ENCODE peak calls at places on chromosome 10, in five cellular contexts. One of them, this sample, is unnamed.

GRCh38 chr10:79339266-79339665 is 8.0 kb upstream of the PPIF start:
- DNase-seq in CD4-positive, alpha-beta T cell: no peak
- DNase-seq in stimulated activated CD4-positive, alpha-beta T cell treated with anti-CD3 and anti-CD28 coated beads, Interleukin-2, amount 100 ng/mL, for 48 hours: no peak
- DNase-seq in AG08395: no peak
- DNase-seq in NCI-H1694 treated with DMSO at 0.1 percent for 48 hours: no peak
- DNase-seq in this sample: no peak

GRCh38 chr10:104142081-104142480 is 20.1 kb downstream of the SFR1 start:
- DNase-seq in CD4-positive, alpha-beta T cell: no peak
- DNase-seq in stimulated activated CD4-positive, alpha-beta T cell treated with anti-CD3 and anti-CD28 coated beads, Interleukin-2, amount 100 ng/mL, for 48 hours: no peak
- DNase-seq in AG08395: no peak
- DNase-seq in NCI-H1694 treated with DMSO at 0.1 percent for 48 hours: no peak
- DNase-seq in this sample: no peak

GRCh38 chr10:4470231-4470840 is 355.7 kb upstream of the AKR1E2 start:
- DNase-seq in CD4-positive, alpha-beta T cell: no peak
- DNase-seq in stimulated activated CD4-positive, alpha-beta T cell treated with anti-CD3 and anti-CD28 coated beads, Interleukin-2, amount 100 ng/mL, for 48 hours: no peak
- DNase-seq in AG08395: peak
- DNase-seq in NCI-H1694 treated with DMSO at 0.1 percent for 48 hours: no peak
- DNase-seq in this sample: no peak

GRCh38 chr10:110610308-110610774 is 33.8 kb upstream of the RBM20 start:
- DNase-seq in CD4-positive, alpha-beta T cell: peak
- DNase-seq in stimulated activated CD4-positive, alpha-beta T cell treated with anti-CD3 and anti-CD28 coated beads, Interleukin-2, amount 100 ng/mL, for 48 hours: peak
- DNase-seq in AG08395: peak
- DNase-seq in NCI-H1694 treated with DMSO at 0.1 percent for 48 hours: peak
- DNase-seq in this sample: no peak

GRCh38 chr10:122639801-122640200 is 59.8 kb downstream of the C10orf120 start:
- DNase-seq in CD4-positive, alpha-beta T cell: no peak
- DNase-seq in stimulated activated CD4-positive, alpha-beta T cell treated with anti-CD3 and anti-CD28 coated beads, Interleukin-2, amount 100 ng/mL, for 48 hours: no peak
- DNase-seq in AG08395: no peak
- DNase-seq in NCI-H1694 treated with DMSO at 0.1 percent for 48 hours: no peak
- DNase-seq in this sample: no peak

GRCh38 chr10:525565-526315 is 163.7 kb downstream of the DIP2C start:
- DNase-seq in CD4-positive, alpha-beta T cell: no peak
- DNase-seq in stimulated activated CD4-positive, alpha-beta T cell treated with anti-CD3 and anti-CD28 coated beads, Interleukin-2, amount 100 ng/mL, for 48 hours: no peak
- DNase-seq in AG08395: no peak
- DNase-seq in NCI-H1694 treated with DMSO at 0.1 percent for 48 hours: no peak
- DNase-seq in this sample: no peak

GRCh38 chr10:74432841-74433594 is 282.0 kb downstream of the ADK start:
- DNase-seq in CD4-positive, alpha-beta T cell: no peak
- DNase-seq in stimulated activated CD4-positive, alpha-beta T cell treated with anti-CD3 and anti-CD28 coated beads, Interleukin-2, amount 100 ng/mL, for 48 hours: no peak
- DNase-seq in AG08395: peak
- DNase-seq in NCI-H1694 treated with DMSO at 0.1 percent for 48 hours: no peak
- DNase-seq in this sample: no peak

GRCh38 chr10:89518876-89519842 is 16.2 kb downstream of the SLC16A12 start:
- DNase-seq in CD4-positive, alpha-beta T cell: no peak
- DNase-seq in stimulated activated CD4-positive, alpha-beta T cell treated with anti-CD3 and anti-CD28 coated beads, Interleukin-2, amount 100 ng/mL, for 48 hours: no peak
- DNase-seq in AG08395: peak
- DNase-seq in NCI-H1694 treated with DMSO at 0.1 percent for 48 hours: no peak
- DNase-seq in this sample: no peak

GRCh38 chr10:125407000-125407502 is 246.7 kb upstream of the CTBP2 start:
- DNase-seq in CD4-positive, alpha-beta T cell: no peak
- DNase-seq in stimulated activated CD4-positive, alpha-beta T cell treated with anti-CD3 and anti-CD28 coated beads, Interleukin-2, amount 100 ng/mL, for 48 hours: no peak
- DNase-seq in AG08395: peak
- DNase-seq in NCI-H1694 treated with DMSO at 0.1 percent for 48 hours: no peak
- DNase-seq in this sample: no peak

GRCh38 chr10:79322616-79323566 is 24.4 kb upstream of the PPIF start:
- DNase-seq in CD4-positive, alpha-beta T cell: peak
- DNase-seq in stimulated activated CD4-positive, alpha-beta T cell treated with anti-CD3 and anti-CD28 coated beads, Interleukin-2, amount 100 ng/mL, for 48 hours: peak
- DNase-seq in AG08395: peak
- DNase-seq in NCI-H1694 treated with DMSO at 0.1 percent for 48 hours: no peak
- DNase-seq in this sample: peak

GRCh38 chr10:22568928-22569327 is 145.4 kb downstream of the PIP4K2A start:
- DNase-seq in CD4-positive, alpha-beta T cell: no peak
- DNase-seq in stimulated activated CD4-positive, alpha-beta T cell treated with anti-CD3 and anti-CD28 coated beads, Interleukin-2, amount 100 ng/mL, for 48 hours: no peak
- DNase-seq in AG08395: no peak
- DNase-seq in NCI-H1694 treated with DMSO at 0.1 percent for 48 hours: no peak
- DNase-seq in this sample: no peak

GRCh38 chr10:43338117-43338516 is 33.3 kb upstream of the FXYD4 start:
- DNase-seq in CD4-positive, alpha-beta T cell: no peak
- DNase-seq in stimulated activated CD4-positive, alpha-beta T cell treated with anti-CD3 and anti-CD28 coated beads, Interleukin-2, amount 100 ng/mL, for 48 hours: no peak
- DNase-seq in AG08395: no peak
- DNase-seq in NCI-H1694 treated with DMSO at 0.1 percent for 48 hours: no peak
- DNase-seq in this sample: no peak